ENCODE peak calls at places on chromosome 1, in four cellular contexts. Q is lower lobe of right lung, S is HuH-7.5, B is MM.1S. G is an unnamed sample.

GRCh38 chr1:183783896-183784637 is 20.9 kb upstream of the RGL1 start:
- DNase-seq in S (no peak), B (no peak), Q (no peak), G (no peak)

GRCh38 chr1:229563701-229564100 is 5.2 kb upstream of the ABCB10 start:
- DNase-seq in Q (no peak), S (no peak), B (no peak), G (no peak)

GRCh38 chr1:20197329-20197791 is 11.0 kb upstream of the PLA2G2C start:
- DNase-seq in Q (no peak), B (no peak), S (no peak), G (no peak)

GRCh38 chr1:214808845-214809460 is 206.0 kb downstream of the CENPF start:
- DNase-seq in S (peak; percentile 4), Q (no peak), B (no peak), G (no peak)

GRCh38 chr1:154847891-154848290 is 22.2 kb downstream of the KCNN3 start:
- DNase-seq in Q (no peak), B (no peak), S (no peak), G (peak; percentile 65)

GRCh38 chr1:208122612-208123358 is 121.4 kb downstream of the PLXNA2 start:
- DNase-seq in Q (no peak), S (no peak), B (no peak), G (no peak)

GRCh38 chr1:200646515-200646914 is 23.2 kb downstream of the DDX59 start:
- DNase-seq in B (no peak), S (no peak), Q (no peak), G (no peak)

GRCh38 chr1:1687846-1688245 is 4.7 kb downstream of the SLC35E2B start:
- DNase-seq in B (no peak), Q (peak; percentile 19), S (no peak), G (no peak)

G was measured in C1 segment of cervical spinal cord.